ENCODE peak calls at places on chromosomes 1 and 21, in four cellular contexts. J is CD4-positive, CD25-positive, alpha-beta regulatory T cell; E is AG08396; V is B cell. F is an unnamed sample.

GRCh38 chr1:230589951-230590350 is 52.3 kb upstream of the COG2 start:
- DNase-seq in E (no peak), J (no peak), V (no peak), F (no peak)

GRCh38 chr1:61337471-61337870 is 255.1 kb downstream of the NFIA start:
- DNase-seq in E (peak), V (no peak), J (no peak), F (no peak)

GRCh38 chr1:84089470-84090261 is 54.4 kb upstream of the PRKACB start:
- DNase-seq in E (no peak), J (no peak), V (no peak), F (no peak)

GRCh38 chr1:206429421-206429820 is 40.9 kb upstream of the IKBKE start:
- DNase-seq in V (no peak), E (no peak), J (no peak), F (no peak)

GRCh38 chr1:156667968-156668709 is 9.1 kb downstream of the NES start:
- DNase-seq in V (no peak), E (no peak), J (no peak), F (no peak)

GRCh38 chr1:233704125-233704881 is 90.4 kb downstream of the KCNK1 start:
- DNase-seq in V (no peak), E (no peak), J (no peak), F (no peak)

GRCh38 chr21:42313501-42313969 is 1.7 kb downstream of the TFF3 start:
- DNase-seq in V (no peak), E (no peak), J (no peak), F (no peak)

GRCh38 chr1:209199371-209199770 is 384.1 kb upstream of the CAMK1G start:
- DNase-seq in V (no peak), E (no peak), J (no peak), F (no peak)

GRCh38 chr21:24895885-24896734 is 711.2 kb downstream of the MRPL39 start:
- DNase-seq in J (no peak), E (no peak), V (peak), F (no peak)

GRCh38 chr21:45316871-45317400 is 29.2 kb upstream of the POFUT2 start:
- DNase-seq in J (no peak), V (no peak), E (no peak), F (no peak)

GRCh38 chr1:211736351-211736915 is 61.0 kb upstream of the NEK2 start:
- DNase-seq in E (no peak), V (no peak), J (no peak), F (no peak)

GRCh38 chr1:152107289-152107983 is 7.8 kb downstream of the TCHH start:
- DNase-seq in V (no peak), E (no peak), J (no peak), F (no peak)

GRCh38 chr21:32917392-32918135 is 108.2 kb upstream of the OLIG2 start:
- DNase-seq in V (no peak), E (peak), J (no peak), F (no peak)

GRCh38 chr1:204390731-204391466 is 20.7 kb downstream of the PPP1R15B start:
- DNase-seq in E (no peak), J (no peak), V (no peak), F (no peak)

GRCh38 chr1:241163363-241163762 is 193.6 kb downstream of the RGS7 start:
- DNase-seq in E (no peak), V (no peak), J (no peak), F (no peak)

GRCh38 chr1:204872262-204872881 is 1.7 kb downstream of the NFASC start:
- DNase-seq in E (no peak), V (no peak), J (no peak), F (no peak)

GRCh38 chr1:74474585-74474984 is 37.8 kb downstream of the LRRC53 start:
- DNase-seq in V (no peak), E (no peak), J (no peak), F (no peak)

GRCh38 chr1:12697406-12697805 is 18.5 kb upstream of the AADACL3 start:
- DNase-seq in J (no peak), V (no peak), E (no peak), F (no peak)

GRCh38 chr1:155844860-155845259 is 12.2 kb downstream of the GON4L start:
- DNase-seq in J (no peak), V (no peak), E (no peak), F (no peak)

GRCh38 chr1:203572134-203572625 is 54.5 kb upstream of the ATP2B4 start:
- DNase-seq in J (no peak), V (no peak), E (peak), F (no peak)

GRCh38 chr21:45324430-45325205 is 36.9 kb upstream of the POFUT2 start:
- DNase-seq in V (no peak), J (no peak), E (no peak), F (no peak)

GRCh38 chr1:228059536-228060457 is 22.7 kb upstream of the ARF1 start:
- DNase-seq in V (no peak), J (no peak), E (peak), F (no peak)

GRCh38 chr1:119467857-119468666 is 38.9 kb upstream of the HSD3B1 start:
- DNase-seq in E (no peak), V (no peak), J (no peak), F (no peak)

GRCh38 chr1:108708726-108709660 is 3.7 kb upstream of the FNDC7 start:
- DNase-seq in J (peak), V (no peak), E (no peak), F (no peak)

GRCh38 chr1:39272027-39272790 is 67.7 kb downstream of the MACF1 start:
- DNase-seq in V (no peak), E (no peak), J (no peak), F (no peak)

GRCh38 chr1:33635336-33636012 is 163.0 kb downstream of the ZSCAN20 start:
- DNase-seq in V (no peak), E (no peak), J (no peak), F (no peak)

GRCh38 chr1:157963713-157964112 is 29.7 kb upstream of the KIRREL1 start:
- DNase-seq in E (peak), V (peak), J (peak), F (peak)

GRCh38 chr1:55812281-55812680 is 597.1 kb upstream of the USP24 start:
- DNase-seq in E (no peak), J (no peak), V (no peak), F (no peak)